ENCODE peak calls at places on chromosome 17, in four cellular contexts. F is progenitor cell of endocrine pancreas; L is activated CD8-positive, alpha-beta memory T cell treated with anti-CD3 and anti-CD28 coated beads for 1 hour; C is stimulated activated naive CD4-positive, alpha-beta T cell. S is an unnamed sample.

GRCh38 chr17:3976675-3977171 is 12.5 kb upstream of the ATP2A3 start:
- DNase-seq in C (no peak), F (no peak), L (no peak), S (no peak)

GRCh38 chr17:76529643-76530488 is 7.6 kb downstream of the CYGB start:
- DNase-seq in F (no peak), C (no peak), L (no peak), S (no peak)

GRCh38 chr17:31531336-31532160 is 140.1 kb downstream of the RAB11FIP4 start:
- DNase-seq in C (no peak), F (no peak), L (no peak), S (no peak)

GRCh38 chr17:2972749-2973148 is 90.7 kb downstream of the OR1D5 start:
- DNase-seq in L (no peak), C (no peak), F (no peak), S (no peak)

GRCh38 chr17:46818319-46818928 is at the start of gene WNT3:
- DNase-seq in L (peak), C (peak), F (no peak), S (no peak)

GRCh38 chr17:2101448-2102257 is 46.8 kb downstream of the HIC1 start:
- DNase-seq in C (peak), F (no peak), L (peak), S (no peak)

GRCh38 chr17:51046527-51047384 is 73.9 kb downstream of the SPAG9 start:
- DNase-seq in C (no peak), F (peak), L (no peak), S (no peak)

GRCh38 chr17:75738218-75738802 is 17.1 kb downstream of the ITGB4 start:
- DNase-seq in L (no peak), C (no peak), F (no peak), S (no peak)

GRCh38 chr17:8946476-8946875 is 19.0 kb downstream of the PIK3R5 start:
- DNase-seq in F (no peak), L (no peak), C (no peak), S (no peak)

GRCh38 chr17:59330314-59330942 is 1.0 kb upstream of the YPEL2 start:
- DNase-seq in C (no peak), L (no peak), F (peak), S (peak)

GRCh38 chr17:234163-235047 is 53.0 kb upstream of the DOC2B start:
- DNase-seq in L (no peak), C (no peak), F (no peak), S (no peak)

GRCh38 chr17:50184611-50185398 is 16.6 kb downstream of the COL1A1 start:
- DNase-seq in C (no peak), L (no peak), F (no peak), S (no peak)

GRCh38 chr17:75707096-75707720 is 14.1 kb upstream of the ITGB4 start:
- DNase-seq in L (no peak), F (no peak), C (no peak), S (no peak)

GRCh38 chr17:3828151-3828851 is 17.7 kb downstream of the NCBP3 start:
- DNase-seq in C (no peak), L (no peak), F (no peak), S (no peak)

GRCh38 chr17:62819511-62820221 is 11.6 kb upstream of the MARCHF10 start:
- DNase-seq in F (peak), C (no peak), L (no peak), S (peak)

GRCh38 chr17:40084477-40084876 is 15.9 kb downstream of the NR1D1 start:
- DNase-seq in C (no peak), F (no peak), L (no peak), S (no peak)

GRCh38 chr17:78147315-78147998 is 1.3 kb downstream of the C17orf99 start:
- DNase-seq in F (no peak), C (no peak), L (no peak), S (no peak)

GRCh38 chr17:39123627-39124026 is 27.8 kb downstream of the PLXDC1 start:
- DNase-seq in C (no peak), L (no peak), F (no peak), S (no peak)

GRCh38 chr17:50721194-50722010 is 2.0 kb downstream of the LUC7L3 start:
- DNase-seq in F (no peak), C (peak), L (no peak), S (no peak)

GRCh38 chr17:10631048-10631700 is 25.9 kb downstream of the MYH3 start:
- DNase-seq in L (no peak), C (peak), F (peak), S (no peak)

GRCh38 chr17:37465058-37465616 is 24.6 kb upstream of the DUSP14 start:
- DNase-seq in F (no peak), L (no peak), C (no peak), S (no peak)

GRCh38 chr17:18992454-18993130 is 12.0 kb downstream of the FAM83G start:
- DNase-seq in F (no peak), L (peak), C (no peak), S (no peak)

GRCh38 chr17:66344473-66344872 is 42.1 kb downstream of the PRKCA start:
- DNase-seq in F (no peak), C (no peak), L (no peak), S (no peak)

GRCh38 chr17:58121925-58122324 is 26.3 kb upstream of the OR4D1 start:
- DNase-seq in F (no peak), L (no peak), C (peak), S (peak)

GRCh38 chr17:76388966-76389888 is 4.8 kb downstream of the SPHK1 start:
- DNase-seq in C (no peak), L (no peak), F (no peak), S (no peak)

GRCh38 chr17:17300624-17301568 is 2.3 kb upstream of the NT5M start:
- DNase-seq in F (peak), L (peak), C (peak), S (no peak)

GRCh38 chr17:1229354-1229890 is 40.8 kb upstream of the BHLHA9 start:
- DNase-seq in F (peak), C (peak), L (no peak), S (peak)

GRCh38 chr17:53655591-53655990 is 167.1 kb upstream of the KIF2B start:
- DNase-seq in C (no peak), F (no peak), L (no peak), S (no peak)

GRCh38 chr17:39635614-39636176 is 1.2 kb upstream of the STARD3 start:
- DNase-seq in C (no peak), F (no peak), L (no peak), S (no peak)

GRCh38 chr17:78979780-78980623 is at the start of gene LGALS3BP:
- DNase-seq in F (peak), L (no peak), C (peak), S (peak)

GRCh38 chr17:9900744-9901143 is 4.3 kb downstream of the RCVRN start:
- DNase-seq in F (no peak), L (no peak), C (no peak), S (no peak)

GRCh38 chr17:35537569-35538209 is at the start of gene SLFN12L:
- DNase-seq in C (peak), L (no peak), F (no peak), S (no peak)

GRCh38 chr17:28343491-28343932 is 8.0 kb downstream of the TNFAIP1 start:
- DNase-seq in F (no peak), L (no peak), C (no peak), S (peak)

GRCh38 chr17:76150712-76151622 is 9.9 kb upstream of the FOXJ1 start:
- DNase-seq in F (no peak), C (no peak), L (no peak), S (no peak)

GRCh38 chr17:49692751-49693150 is 14.9 kb upstream of the SPOP start:
- DNase-seq in F (no peak), C (no peak), L (no peak), S (peak)